ENCODE peak calls at places on chromosome 22, in six cellular contexts. One of them, this sample, is unnamed.

GRCh38 chr22:31504282-31504681 is 7.9 kb downstream of the SFI1 start:
- DNase-seq in fibroblast of lung: peak
- DNase-seq in foreskin fibroblast: peak
- DNase-seq in GM12878: no peak
- DNase-seq in A673: no peak
- DNase-seq in astrocyte of the cerebellum: no peak
- DNase-seq in this sample: peak

GRCh38 chr22:38353142-38353629 is 36.0 kb upstream of the CSNK1E start:
- DNase-seq in fibroblast of lung: peak
- DNase-seq in foreskin fibroblast: peak
- DNase-seq in GM12878: no peak
- DNase-seq in A673: peak
- DNase-seq in astrocyte of the cerebellum: no peak
- DNase-seq in this sample: peak

GRCh38 chr22:21108379-21109115 is 62.8 kb downstream of the LRRC74B start:
- DNase-seq in fibroblast of lung: no peak
- DNase-seq in foreskin fibroblast: no peak
- DNase-seq in GM12878: no peak
- DNase-seq in A673: no peak
- DNase-seq in astrocyte of the cerebellum: no peak
- DNase-seq in this sample: no peak

GRCh38 chr22:35883028-35883620 is 145.5 kb downstream of the RBFOX2 start:
- DNase-seq in fibroblast of lung: peak
- DNase-seq in foreskin fibroblast: peak
- DNase-seq in GM12878: no peak
- DNase-seq in A673: peak
- DNase-seq in astrocyte of the cerebellum: peak
- DNase-seq in this sample: peak

GRCh38 chr22:26975865-26976264 is 318.5 kb downstream of the MIAT start:
- DNase-seq in fibroblast of lung: no peak
- DNase-seq in foreskin fibroblast: no peak
- DNase-seq in GM12878: no peak
- DNase-seq in A673: no peak
- DNase-seq in astrocyte of the cerebellum: no peak
- DNase-seq in this sample: no peak

GRCh38 chr22:24542641-24543040 is 12.3 kb downstream of the GUCD1 start:
- DNase-seq in fibroblast of lung: no peak
- DNase-seq in foreskin fibroblast: no peak
- DNase-seq in GM12878: no peak
- DNase-seq in A673: no peak
- DNase-seq in astrocyte of the cerebellum: no peak
- DNase-seq in this sample: no peak

GRCh38 chr22:23196165-23196564 is 15.9 kb downstream of the BCR start:
- DNase-seq in fibroblast of lung: no peak
- DNase-seq in foreskin fibroblast: no peak
- DNase-seq in GM12878: no peak
- DNase-seq in A673: no peak
- DNase-seq in astrocyte of the cerebellum: no peak
- DNase-seq in this sample: no peak

GRCh38 chr22:37479196-37479595 is 7.0 kb downstream of the MFNG start:
- DNase-seq in fibroblast of lung: no peak
- DNase-seq in foreskin fibroblast: no peak
- DNase-seq in GM12878: no peak
- DNase-seq in A673: no peak
- DNase-seq in astrocyte of the cerebellum: no peak
- DNase-seq in this sample: no peak

GRCh38 chr22:23179381-23180294 is 671 bp upstream of the BCR start:
- DNase-seq in fibroblast of lung: no peak
- DNase-seq in foreskin fibroblast: no peak
- DNase-seq in GM12878: no peak
- DNase-seq in A673: peak
- DNase-seq in astrocyte of the cerebellum: no peak
- DNase-seq in this sample: no peak

DNA sequence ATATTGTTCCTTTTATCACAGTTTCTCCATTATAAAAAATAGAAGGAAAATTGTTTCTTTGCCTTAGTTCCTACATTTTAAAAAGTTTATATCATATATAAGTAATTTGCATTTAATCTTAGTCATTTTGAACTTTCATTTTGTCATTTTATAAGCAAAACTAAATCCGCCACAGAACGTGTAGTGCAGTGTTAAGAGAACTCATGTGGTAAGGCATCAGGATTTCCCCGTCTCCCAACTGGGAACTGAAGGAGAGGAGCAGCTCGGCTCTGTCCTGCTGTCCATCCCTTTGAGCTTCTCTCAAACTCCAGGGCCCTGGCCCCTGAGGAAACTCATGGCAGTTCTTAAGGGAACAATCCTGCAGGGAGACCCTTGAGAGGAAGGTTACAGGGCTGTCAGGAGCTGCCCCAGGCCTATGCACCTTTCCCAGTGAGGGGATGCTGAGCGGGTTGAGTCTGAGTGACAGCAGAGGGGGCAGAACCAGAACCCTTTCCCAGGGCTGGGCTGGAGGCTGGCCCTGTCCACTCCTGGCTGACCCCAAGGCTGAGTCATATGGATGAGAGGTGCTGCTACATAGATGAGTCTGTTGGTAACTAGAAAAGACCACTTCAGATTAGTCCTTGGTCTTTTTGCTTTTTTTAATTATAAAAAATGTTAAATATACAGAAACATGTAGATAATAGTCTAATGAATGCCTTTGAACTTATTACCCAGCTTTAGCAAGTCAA is 333.1 kb downstream of the TBC1D22A start:
- DNase-seq in fibroblast of lung: peak
- DNase-seq in foreskin fibroblast: peak
- DNase-seq in GM12878: no peak
- DNase-seq in A673: no peak
- DNase-seq in astrocyte of the cerebellum: no peak
- DNase-seq in this sample: no peak
- TF ChIP-seq CTCF in fibroblast of lung: no peak
- TF ChIP-seq CTCF in foreskin fibroblast: no peak
- TF ChIP-seq CTCF in GM12878: no peak
- TF ChIP-seq CTCF in A673: no peak
- TF ChIP-seq CTCF in astrocyte of the cerebellum: no peak
- TF ChIP-seq CTCF in this sample: no peak

DNA sequence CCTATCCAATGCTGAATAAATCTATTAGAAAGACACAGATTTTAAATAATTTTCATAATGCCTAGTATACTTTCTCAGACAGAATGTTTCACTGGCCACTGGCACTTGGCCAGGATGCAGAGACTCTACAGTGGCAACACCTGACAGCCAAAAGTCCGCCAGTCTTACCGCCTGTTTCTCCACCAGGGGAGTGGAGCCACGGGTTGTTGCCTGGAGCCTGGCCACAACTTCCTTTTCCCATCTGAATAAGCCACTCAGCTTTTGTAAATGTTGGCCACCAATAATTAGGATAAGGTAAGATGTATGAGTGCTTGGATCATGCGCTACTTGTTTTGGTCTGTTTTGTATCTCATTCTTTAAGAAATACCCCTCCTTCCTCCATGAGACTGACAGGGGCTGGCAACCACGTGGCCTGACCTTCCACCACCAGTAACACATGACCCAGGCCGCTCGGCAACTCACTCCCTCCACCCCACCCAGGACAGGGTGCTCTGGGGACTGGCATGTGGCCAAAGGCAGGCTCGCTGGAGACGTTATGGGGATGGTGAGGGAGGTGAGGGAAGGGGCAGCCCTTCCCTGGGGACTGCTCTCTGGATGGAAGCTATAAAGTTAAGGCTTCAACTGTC is 93.0 kb upstream of the BID start:
- DNase-seq in fibroblast of lung: no peak
- DNase-seq in foreskin fibroblast: no peak
- DNase-seq in GM12878: no peak
- DNase-seq in A673: no peak
- DNase-seq in astrocyte of the cerebellum: no peak
- DNase-seq in this sample: no peak
- H3K4me3 ChIP-seq in fibroblast of lung: no peak
- H3K4me3 ChIP-seq in foreskin fibroblast: no peak
- H3K4me3 ChIP-seq in GM12878: no peak
- H3K4me3 ChIP-seq in A673: no peak
- H3K4me3 ChIP-seq in astrocyte of the cerebellum: no peak
- H3K4me3 ChIP-seq in this sample: no peak

GRCh38 chr22:43014876-43015676 is at the start of gene PACSIN2:
- DNase-seq in fibroblast of lung: peak
- DNase-seq in foreskin fibroblast: peak
- DNase-seq in GM12878: peak
- DNase-seq in A673: peak
- DNase-seq in astrocyte of the cerebellum: peak
- DNase-seq in this sample: peak
- TF ChIP-seq CTCF in fibroblast of lung: no peak
- TF ChIP-seq CTCF in foreskin fibroblast: no peak
- TF ChIP-seq CTCF in GM12878: no peak
- TF ChIP-seq CTCF in A673: no peak
- TF ChIP-seq CTCF in astrocyte of the cerebellum: no peak
- TF ChIP-seq CTCF in this sample: no peak

GRCh38 chr22:46001426-46002106 is 24.6 kb upstream of the WNT7B start:
- DNase-seq in fibroblast of lung: no peak
- DNase-seq in foreskin fibroblast: no peak
- DNase-seq in GM12878: no peak
- DNase-seq in A673: no peak
- DNase-seq in astrocyte of the cerebellum: no peak
- DNase-seq in this sample: peak
- H3K4me3 ChIP-seq in fibroblast of lung: no peak
- H3K4me3 ChIP-seq in foreskin fibroblast: no peak
- H3K4me3 ChIP-seq in GM12878: no peak
- H3K4me3 ChIP-seq in A673: no peak
- H3K4me3 ChIP-seq in astrocyte of the cerebellum: no peak
- H3K4me3 ChIP-seq in this sample: no peak

GRCh38 chr22:29998627-29999026 is 81.6 kb upstream of the HORMAD2 start:
- DNase-seq in fibroblast of lung: no peak
- DNase-seq in foreskin fibroblast: no peak
- DNase-seq in GM12878: no peak
- DNase-seq in A673: peak
- DNase-seq in astrocyte of the cerebellum: no peak
- DNase-seq in this sample: no peak
- TF ChIP-seq CTCF in fibroblast of lung: no peak
- TF ChIP-seq CTCF in foreskin fibroblast: no peak
- TF ChIP-seq CTCF in GM12878: no peak
- TF ChIP-seq CTCF in A673: no peak
- TF ChIP-seq CTCF in astrocyte of the cerebellum: no peak
- TF ChIP-seq CTCF in this sample: peak

GRCh38 chr22:49197986-49198704 is 629.5 kb downstream of the BRD1 start:
- DNase-seq in fibroblast of lung: no peak
- DNase-seq in foreskin fibroblast: no peak
- DNase-seq in GM12878: no peak
- DNase-seq in A673: no peak
- DNase-seq in astrocyte of the cerebellum: no peak
- DNase-seq in this sample: no peak

GRCh38 chr22:49193901-49194465 is 633.7 kb downstream of the BRD1 start:
- DNase-seq in fibroblast of lung: no peak
- DNase-seq in foreskin fibroblast: no peak
- DNase-seq in GM12878: no peak
- DNase-seq in A673: no peak
- DNase-seq in astrocyte of the cerebellum: no peak
- DNase-seq in this sample: no peak

GRCh38 chr22:49197500-49197899 is 630.2 kb downstream of the BRD1 start:
- DNase-seq in fibroblast of lung: no peak
- DNase-seq in foreskin fibroblast: no peak
- DNase-seq in GM12878: no peak
- DNase-seq in A673: peak
- DNase-seq in astrocyte of the cerebellum: no peak
- DNase-seq in this sample: no peak

GRCh38 chr22:49195636-49196035 is 632.0 kb downstream of the BRD1 start:
- DNase-seq in fibroblast of lung: no peak
- DNase-seq in foreskin fibroblast: no peak
- DNase-seq in GM12878: no peak
- DNase-seq in A673: no peak
- DNase-seq in astrocyte of the cerebellum: no peak
- DNase-seq in this sample: no peak

DNA sequence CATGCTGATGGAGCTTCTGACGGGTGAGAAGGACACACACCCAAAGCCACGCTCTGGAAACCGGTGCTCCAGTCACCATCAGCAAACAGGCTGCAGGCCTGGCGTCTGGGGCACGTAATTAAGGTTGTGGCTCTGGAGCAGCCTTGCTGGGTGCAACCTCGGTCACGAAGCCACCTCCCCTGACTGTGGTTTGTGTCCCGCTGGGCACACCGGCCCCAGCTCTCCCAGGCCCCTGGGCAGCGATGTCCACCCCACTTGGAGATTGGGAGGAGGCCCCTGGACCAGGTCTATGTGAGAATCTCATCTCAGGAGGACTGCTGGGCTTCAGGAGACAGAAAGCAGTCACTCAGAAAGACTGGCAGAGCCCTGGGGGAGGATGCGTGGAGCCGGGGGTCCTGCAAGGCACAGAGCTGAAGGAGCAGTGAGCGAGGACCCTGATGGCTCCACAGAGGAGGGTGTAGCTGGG is 631.6 kb downstream of the BRD1 start:
- DNase-seq in fibroblast of lung: no peak
- DNase-seq in foreskin fibroblast: no peak
- DNase-seq in GM12878: no peak
- DNase-seq in A673: no peak
- DNase-seq in astrocyte of the cerebellum: no peak
- DNase-seq in this sample: no peak
- H3K4me3 ChIP-seq in fibroblast of lung: no peak
- H3K4me3 ChIP-seq in foreskin fibroblast: no peak
- H3K4me3 ChIP-seq in GM12878: no peak
- H3K4me3 ChIP-seq in A673: no peak
- H3K4me3 ChIP-seq in astrocyte of the cerebellum: no peak
- H3K4me3 ChIP-seq in this sample: no peak

DNA sequence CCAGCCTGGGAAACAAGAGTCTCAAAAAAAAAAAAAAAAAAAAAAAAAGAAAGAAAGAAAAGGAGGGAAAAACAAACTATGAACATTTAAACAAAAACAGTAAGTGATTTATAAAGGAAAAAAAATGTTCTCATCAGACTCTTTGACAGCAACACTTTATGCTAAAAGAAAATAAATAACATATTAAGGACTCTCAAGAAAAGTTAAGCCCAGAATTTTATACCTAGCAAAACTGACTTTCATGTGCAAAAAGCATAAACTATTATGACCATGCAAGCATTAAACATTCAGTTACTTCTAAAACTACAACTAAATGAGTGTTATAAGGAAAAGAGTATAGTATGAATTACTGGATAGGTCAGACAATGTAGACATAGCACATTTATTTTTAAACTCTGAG is 68.4 kb downstream of the FBLN1 start:
- DNase-seq in fibroblast of lung: no peak
- DNase-seq in foreskin fibroblast: no peak
- DNase-seq in GM12878: no peak
- DNase-seq in A673: no peak
- DNase-seq in astrocyte of the cerebellum: no peak
- DNase-seq in this sample: no peak
- TF ChIP-seq CTCF in fibroblast of lung: no peak
- TF ChIP-seq CTCF in foreskin fibroblast: no peak
- TF ChIP-seq CTCF in GM12878: no peak
- TF ChIP-seq CTCF in A673: no peak
- TF ChIP-seq CTCF in astrocyte of the cerebellum: no peak
- TF ChIP-seq CTCF in this sample: no peak

GRCh38 chr22:40156001-40156516 is 21.7 kb upstream of the TNRC6B start:
- DNase-seq in fibroblast of lung: peak
- DNase-seq in foreskin fibroblast: peak
- DNase-seq in GM12878: no peak
- DNase-seq in A673: no peak
- DNase-seq in astrocyte of the cerebellum: no peak
- DNase-seq in this sample: peak
- H3K4me3 ChIP-seq in fibroblast of lung: no peak
- H3K4me3 ChIP-seq in foreskin fibroblast: no peak
- H3K4me3 ChIP-seq in GM12878: no peak
- H3K4me3 ChIP-seq in A673: no peak
- H3K4me3 ChIP-seq in astrocyte of the cerebellum: no peak
- H3K4me3 ChIP-seq in this sample: no peak